ENCODE peak calls at places on chromosome 16, in four cellular contexts. O, Y, J and M are unnamed samples.

GRCh38 chr16:4529085-4530060 is 9.2 kb downstream of the CDIP1 start:
- DNase-seq in O (no peak), Y (no peak), J (no peak), M (no peak)

GRCh38 chr16:23469814-23470213 is 16.8 kb upstream of the COG7 start:
- DNase-seq in O (no peak), Y (no peak), J (no peak), M (no peak)

GRCh38 chr16:12027091-12027490 is 50.6 kb downstream of the SNX29 start:
- DNase-seq in O (no peak), Y (no peak), J (no peak), M (no peak)

GRCh38 chr16:25729188-25729587 is 37.4 kb downstream of the HS3ST4 start:
- DNase-seq in O (no peak), Y (no peak), J (no peak), M (no peak)

GRCh38 chr16:29761882-29762281 is 16.1 kb upstream of the C16orf54 start:
- DNase-seq in O (no peak), Y (no peak), J (no peak), M (no peak)

GRCh38 chr16:7597677-7598076 is 265.0 kb downstream of the RBFOX1 start:
- DNase-seq in O (no peak), Y (no peak), J (no peak), M (no peak)

GRCh38 chr16:79097090-79097489 is 503.4 kb downstream of the MAF start:
- DNase-seq in O (no peak), Y (no peak), J (no peak), M (no peak)

GRCh38 chr16:28878083-28878926 is at the start of gene ATP2A1:
- DNase-seq in O (no peak), Y (no peak), J (no peak), M (no peak)

GRCh38 chr16:11627822-11628457 is 40.3 kb upstream of the SNN start:
- DNase-seq in O (no peak), Y (no peak), J (no peak), M (no peak)

GRCh38 chr16:84058664-84059063 is 16.1 kb upstream of the SLC38A8 start:
- DNase-seq in O (no peak), Y (no peak), J (no peak), M (no peak)

GRCh38 chr16:78200623-78201096 is 101.2 kb downstream of the WWOX start:
- DNase-seq in O (no peak), Y (no peak), J (no peak), M (no peak)

DNA sequence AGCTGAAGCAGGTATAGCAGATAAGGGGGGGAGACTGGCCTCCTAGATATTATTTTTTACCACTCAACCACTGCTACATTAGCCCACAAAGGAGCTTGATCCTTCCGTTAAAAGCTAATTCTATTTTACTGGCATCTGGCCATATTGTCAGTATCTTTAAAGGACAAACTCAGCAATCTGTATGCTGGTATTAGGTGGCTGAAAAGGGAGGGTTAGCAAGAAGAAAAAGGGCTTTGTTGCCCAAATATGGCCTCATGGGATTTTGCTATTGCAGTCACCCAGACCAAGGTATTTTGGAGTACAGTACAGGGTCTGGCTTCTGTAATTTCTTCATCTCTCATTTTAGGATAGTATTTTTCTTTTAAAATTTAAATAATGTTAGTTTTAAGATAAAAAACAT is 14.4 kb downstream of the RFWD3 start:
- DNase-seq in O (no peak), Y (no peak), J (no peak), M (no peak)
- H3K27ac ChIP-seq in O (no peak overlapping the region), Y (no peak overlapping the region), J (no peak overlapping the region), M (no peak overlapping the region)

DNA sequence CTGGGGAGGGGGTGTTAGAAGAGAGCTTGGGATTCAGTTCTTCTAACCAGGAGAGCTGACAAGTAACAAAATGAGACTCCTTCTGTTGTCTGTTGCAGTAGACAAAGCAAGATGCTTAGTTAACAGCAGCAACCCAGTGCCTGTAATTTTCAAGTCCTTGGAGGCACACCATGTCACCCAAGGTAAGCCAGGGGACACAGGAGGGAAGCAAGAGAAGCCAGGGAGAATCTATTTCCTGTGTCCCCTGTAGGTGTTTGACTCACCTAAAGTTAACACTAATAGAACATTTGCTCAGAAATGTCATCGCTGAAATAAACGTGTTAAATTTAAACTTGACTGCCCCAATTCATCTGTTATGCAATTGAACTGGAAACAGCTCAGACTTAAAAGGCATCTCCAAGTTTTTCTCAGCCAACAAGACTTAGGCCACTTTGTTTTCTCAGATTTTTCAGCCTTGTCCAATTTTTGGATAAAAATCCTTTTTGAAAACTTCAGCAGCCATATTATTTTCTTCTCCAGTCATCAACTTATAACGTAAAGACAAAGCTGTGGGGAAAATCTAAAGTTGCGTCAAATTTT is 257.6 kb downstream of the CDH13 start:
- DNase-seq in O (no peak), Y (no peak), J (no peak), M (no peak)
- H3K4me1 ChIP-seq in O (no peaks in the 10 kb centered on the region), Y (no peaks in the 10 kb centered on the region), J (no peaks in the 10 kb centered on the region), M (no peaks in the 10 kb centered on the region)

GRCh38 chr16:89727406-89728120 is 6.2 kb downstream of the ZNF276 start:
- DNase-seq in O (no peak), Y (no peak), J (no peak), M (no peak)
- H3K36me3 ChIP-seq in O (no peaks in the 10 kb centered on the region), Y (peaks cover 3% of the 10 kb centered on the region), J (peaks cover 42% of the 10 kb centered on the region), M (peaks cover 76% of the 10 kb centered on the region)

GRCh38 chr16:525520-526180 is 1.9 kb upstream of the CAPN15 start:
- DNase-seq in O (no peak), Y (peak; percentile 81), J (no peak), M (no peak)
- H3K27ac ChIP-seq in O (peak overlapping the region; percentile 98), Y (peak overlapping the region; percentile 95), J (peak overlapping the region; percentile 43), M (peak overlapping the region; percentile 35)

GRCh38 chr16:85600905-85601639 is 12.1 kb upstream of the GSE1 start:
- DNase-seq in O (peak; percentile 70), Y (no peak), J (no peak), M (no peak)
- H3K4me1 ChIP-seq in O (no peaks in the 10 kb centered on the region), Y (peaks cover 64% of the 10 kb centered on the region), J (peaks cover 4% of the 10 kb centered on the region), M (no peaks in the 10 kb centered on the region)

GRCh38 chr16:8919934-8920465 is 37.8 kb downstream of the LITAFD start:
- DNase-seq in O (no peak), Y (no peak), J (no peak), M (no peak)
- H3K36me3 ChIP-seq in O (no peaks in the 10 kb centered on the region), Y (peaks cover 31% of the 10 kb centered on the region), J (peaks cover 24% of the 10 kb centered on the region), M (peaks cover 52% of the 10 kb centered on the region)

GRCh38 chr16:14634389-14634725 is 1.6 kb downstream of the BFAR start:
- DNase-seq in O (no peak), Y (no peak), J (peak; percentile 40), M (no peak)
- H3K27ac ChIP-seq in O (no peak overlapping the region), Y (peak overlapping the region; percentile 95), J (peak overlapping the region; percentile 96), M (peak overlapping the region; percentile 82)